ENCODE peak calls at places on chromosomes 4 and X, in ten cellular contexts. O, H, U, M, V, K, Q, C, T and A are unnamed samples.

GRCh38 chr4:111494471-111494870 is 650.8 kb upstream of the FAM241A start:
- DNase-seq in O (no peak), H (no peak), U (no peak), M (no peak), V (no peak), K (no peak), Q (no peak), C (no peak), T (no peak), A (no peak)

GRCh38 chrX:71545364-71545763 is 12.5 kb downstream of the OGT start:
- DNase-seq in O (no peak), H (no peak), U (no peak), M (peak), V (no peak), K (no peak), Q (no peak), C (no peak), T (no peak), A (no peak)

GRCh38 chr4:119721878-119722277 is 93.3 kb upstream of the PDE5A start:
- DNase-seq in O (no peak), H (no peak), U (no peak), M (no peak), V (no peak), K (peak), Q (no peak), C (no peak), T (no peak), A (no peak)

GRCh38 chr4:154507170-154507569 is 15.6 kb upstream of the DCHS2 start:
- DNase-seq in O (no peak), H (no peak), U (no peak), M (no peak), V (no peak), K (peak), Q (no peak), C (no peak), T (no peak), A (no peak)

GRCh38 chr4:156362581-156362980 is 408.9 kb upstream of the CTSO start:
- DNase-seq in O (no peak), H (no peak), U (no peak), M (no peak), V (no peak), K (no peak), Q (no peak), C (no peak), T (no peak), A (no peak)

GRCh38 chr4:122046255-122046654 is 94.4 kb upstream of the TRPC3 start:
- DNase-seq in O (no peak), H (no peak), U (no peak), M (no peak), V (no peak), K (no peak), Q (no peak), C (no peak), T (no peak), A (no peak)

GRCh38 chr4:40255722-40256281 is 59.0 kb downstream of the RHOH start:
- DNase-seq in O (no peak), H (no peak), U (peak), M (no peak), V (no peak), K (peak), Q (no peak), C (no peak), T (no peak), A (no peak)

GRCh38 chr4:20589436-20589835 is 110.8 kb upstream of the PACRGL start:
- DNase-seq in O (no peak), H (peak), U (no peak), M (no peak), V (no peak), K (no peak), Q (no peak), C (no peak), T (no peak), A (no peak)